ENCODE peak calls at places on chromosomes 6 and 20, in seven cellular contexts. P is breast epithelium, L is left ventricle myocardium inferior, R is AG09319, S is ACHN, I is HEK293T, B is GDM1. H is an unnamed sample.

GRCh38 chr20:58824843-58825242 is 25.9 kb downstream of the GNAS-AS1 start:
- DNase-seq in P (no peak), L (no peak), R (no peak), S (no peak), I (no peak), B (no peak), H (no peak)

GRCh38 chr6:45226081-45226480 is 102.0 kb upstream of the RUNX2 start:
- DNase-seq in P (no peak), L (no peak), R (no peak), S (no peak), I (no peak), B (no peak), H (no peak)

GRCh38 chr20:38139919-38140753 is 24.9 kb downstream of the TGM2 start:
- DNase-seq in P (no peak), L (no peak), R (no peak), S (no peak), I (peak), B (no peak), H (peak)

GRCh38 chr6:139402935-139403386 is 28.5 kb upstream of the CITED2 start:
- DNase-seq in P (no peak), L (no peak), R (peak), S (no peak), I (no peak), B (no peak), H (peak)

GRCh38 chr20:17747431-17747846 is 47.7 kb downstream of the BANF2 start:
- DNase-seq in P (no peak), L (no peak), R (peak), S (peak), I (no peak), B (no peak), H (peak)

GRCh38 chr6:9612489-9612888 is 802.4 kb downstream of the TFAP2A start:
- DNase-seq in P (no peak), L (no peak), R (no peak), S (no peak), I (no peak), B (no peak), H (peak)

GRCh38 chr6:25311251-25311910 is 32.2 kb downstream of the CARMIL1 start:
- DNase-seq in P (no peak), L (no peak), R (no peak), S (peak), I (no peak), B (no peak), H (peak)

GRCh38 chr6:91490672-91491071 is 903.8 kb upstream of the MAP3K7 start:
- DNase-seq in P (no peak), L (no peak), R (no peak), S (no peak), I (no peak), B (no peak), H (no peak)

GRCh38 chr6:106381871-106382270 is 21.4 kb downstream of the CRYBG1 start:
- DNase-seq in P (no peak), L (no peak), R (no peak), S (no peak), I (no peak), B (no peak), H (peak)

GRCh38 chr6:1585669-1586049 is 24.1 kb upstream of the FOXC1 start:
- DNase-seq in P (no peak), L (no peak), R (no peak), S (no peak), I (no peak), B (no peak), H (no peak)

GRCh38 chr6:131828946-131829345 is 21.1 kb downstream of the ENPP1 start:
- DNase-seq in P (no peak), L (no peak), R (no peak), S (no peak), I (no peak), B (no peak), H (no peak)

GRCh38 chr6:153216789-153217188 is 85.7 kb upstream of the RGS17 start:
- DNase-seq in P (no peak), L (no peak), R (no peak), S (no peak), I (no peak), B (no peak), H (no peak)

GRCh38 chr6:14344486-14344885 is 226.9 kb downstream of the CD83 start:
- DNase-seq in P (no peak), L (no peak), R (no peak), S (no peak), I (no peak), B (no peak), H (no peak)

GRCh38 chr20:58891076-58891685 is 38.7 kb downstream of the GNAS start:
- DNase-seq in P (peak), L (peak), R (peak), S (peak), I (peak), B (peak), H (peak)

GRCh38 chr6:87918461-87918941 is 129.1 kb upstream of the SPACA1 start:
- DNase-seq in P (no peak), L (no peak), R (no peak), S (peak), I (no peak), B (no peak), H (no peak)

GRCh38 chr6:56947931-56948330 is 7.0 kb upstream of the BEND6 start:
- DNase-seq in P (no peak), L (no peak), R (no peak), S (no peak), I (no peak), B (no peak), H (no peak)

GRCh38 chr6:20921533-20921932 is 387.3 kb downstream of the CDKAL1 start:
- DNase-seq in P (no peak), L (no peak), R (no peak), S (no peak), I (no peak), B (no peak), H (no peak)

GRCh38 chr20:34220581-34220980 is 20.6 kb upstream of the ASIP start:
- DNase-seq in P (no peak), L (no peak), R (no peak), S (no peak), I (no peak), B (no peak), H (no peak)

GRCh38 chr6:3625161-3625979 is 126.1 kb downstream of the PXDC1 start:
- DNase-seq in P (peak), L (no peak), R (no peak), S (no peak), I (no peak), B (no peak), H (peak)